ENCODE peak calls at places on chromosomes 7 and 10, in ten cellular contexts. R is sigmoid colon, B is A549, F is transverse colon, S is ovary, W is SK-N-SH, T is stomach, M is tibial nerve, H is GM12878, L is K562. U is an unnamed sample.

GRCh38 chr10:67549390-67549789 is 146.6 kb downstream of the CTNNA3 start:
- DNase-seq in R (no peak), B (no peak), F (no peak), S (no peak), W (no peak), T (no peak), M (no peak), H (no peak), L (no peak), U (no peak)

GRCh38 chr10:96352587-96352986 is 6.2 kb downstream of the OPALIN start:
- DNase-seq in R (no peak), B (no peak), F (peak; percentile 36), S (no peak), W (no peak), T (no peak), M (no peak), H (no peak), L (no peak), U (no peak)

GRCh38 chr7:30478349-30479228 is at the start of gene NOD1:
- DNase-seq in R (peak; percentile 86), B (peak; percentile 78), F (peak; percentile 88), S (peak; percentile 79), W (peak; percentile 96), T (peak; percentile 80), M (peak; percentile 37), H (no peak), L (peak; percentile 83), U (no peak)

GRCh38 chr10:97543025-97543546 is 29.5 kb upstream of the ANKRD2 start:
- DNase-seq in R (peak; percentile 93), B (peak; percentile 76), F (peak; percentile 54), S (peak; percentile 83), W (no peak), T (peak; percentile 60), M (peak; percentile 76), H (no peak), L (peak; percentile 68), U (no peak)

GRCh38 chr7:1758417-1758858 is 88.4 kb downstream of the ELFN1 start:
- DNase-seq in R (peak; percentile 63), B (peak; percentile 66), F (no peak), S (no peak), W (peak; percentile 80), T (no peak), M (no peak), H (no peak), L (peak; percentile 57), U (no peak)

GRCh38 chr7:111392976-111393762 is 169.1 kb downstream of the IMMP2L start:
- DNase-seq in R (no peak), B (no peak), F (no peak), S (no peak), W (no peak), T (no peak), M (no peak), H (no peak), L (no peak), U (no peak)

GRCh38 chr7:88226886-88227516 is 7.2 kb upstream of the SRI start:
- DNase-seq in R (no peak), B (peak; percentile 94), F (peak; percentile 83), S (no peak), W (no peak), T (peak; percentile 60), M (no peak), H (no peak), L (no peak), U (no peak)

GRCh38 chr10:92381543-92381954 is 90.6 kb downstream of the MARCHF5 start:
- DNase-seq in R (no peak), B (no peak), F (no peak), S (no peak), W (peak; percentile 41), T (no peak), M (no peak), H (no peak), L (no peak), U (no peak)

GRCh38 chr7:70782729-70783290 is 349.1 kb upstream of the GALNT17 start:
- DNase-seq in R (no peak), B (no peak), F (no peak), S (no peak), W (no peak), T (no peak), M (no peak), H (no peak), L (no peak), U (no peak)
- H3K27ac ChIP-seq in R (no peak overlapping the region), B (no peak overlapping the region), F (no peak overlapping the region), S (no peak overlapping the region), W (no peak overlapping the region), T (no peak overlapping the region), M (no peak overlapping the region), H (no peak overlapping the region), L (no peak overlapping the region), U (no peak overlapping the region)

GRCh38 chr7:157565201-157565626 is 228.4 kb downstream of the DNAJB6 start:
- DNase-seq in R (peak; percentile 48), B (no peak), F (no peak), S (no peak), W (no peak), T (no peak), M (no peak), H (no peak), L (no peak), U (no peak)

GRCh38 chr7:157561816-157562410 is 225.1 kb downstream of the DNAJB6 start:
- DNase-seq in R (peak; percentile 58), B (no peak), F (no peak), S (no peak), W (no peak), T (no peak), M (no peak), H (no peak), L (no peak), U (no peak)

GRCh38 chr7:157566631-157567006 is 229.8 kb downstream of the DNAJB6 start:
- DNase-seq in R (peak; percentile 38), B (no peak), F (no peak), S (no peak), W (no peak), T (no peak), M (no peak), H (no peak), L (no peak), U (no peak)

GRCh38 chr7:157565981-157566630 is 229.3 kb downstream of the DNAJB6 start:
- DNase-seq in R (peak; percentile 32), B (no peak), F (no peak), S (no peak), W (no peak), T (no peak), M (no peak), H (no peak), L (no peak), U (no peak)

DNA sequence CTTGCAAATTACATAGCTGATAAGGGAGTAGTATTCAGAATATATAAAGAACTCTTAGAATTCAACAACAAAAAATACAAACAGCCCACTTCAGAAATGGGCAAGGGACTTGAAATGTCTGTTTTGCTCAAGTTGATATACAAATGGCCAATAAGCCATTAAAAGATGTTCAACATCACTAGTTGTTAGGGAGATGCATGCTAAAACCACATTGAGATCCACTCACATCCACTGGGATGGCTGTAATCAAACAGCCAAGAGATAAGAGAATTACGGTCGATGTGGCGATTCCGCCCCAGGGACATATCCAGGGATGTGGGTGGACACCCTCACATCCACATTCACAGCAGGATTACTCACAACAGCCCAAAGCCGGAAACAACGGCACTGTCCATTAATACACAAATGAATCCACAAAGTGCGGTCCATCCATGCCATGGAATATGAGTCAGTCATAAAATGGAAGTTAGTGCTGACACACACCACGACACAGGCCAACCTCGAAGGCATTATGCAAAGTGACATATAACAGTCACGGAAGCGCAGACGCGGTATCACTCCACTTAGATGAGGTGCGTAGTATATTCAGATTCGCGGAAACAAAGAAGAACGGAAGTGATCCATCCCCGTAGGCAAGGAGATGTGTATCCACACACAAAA is 227.8 kb downstream of the DNAJB6 start:
- DNase-seq in R (no peak), B (no peak), F (no peak), S (no peak), W (no peak), T (no peak), M (no peak), H (no peak), L (no peak), U (no peak)
- H3K9me3 ChIP-seq in R (no peaks in the 10 kb centered on the region), B (no peaks in the 10 kb centered on the region), F (no peaks in the 10 kb centered on the region), S (no peaks in the 10 kb centered on the region), W (no peaks in the 10 kb centered on the region), T (no peaks in the 10 kb centered on the region), M (no peaks in the 10 kb centered on the region), H (no peaks in the 10 kb centered on the region), L (peaks cover 8% of the 10 kb centered on the region), U (no peaks in the 10 kb centered on the region)

DNA sequence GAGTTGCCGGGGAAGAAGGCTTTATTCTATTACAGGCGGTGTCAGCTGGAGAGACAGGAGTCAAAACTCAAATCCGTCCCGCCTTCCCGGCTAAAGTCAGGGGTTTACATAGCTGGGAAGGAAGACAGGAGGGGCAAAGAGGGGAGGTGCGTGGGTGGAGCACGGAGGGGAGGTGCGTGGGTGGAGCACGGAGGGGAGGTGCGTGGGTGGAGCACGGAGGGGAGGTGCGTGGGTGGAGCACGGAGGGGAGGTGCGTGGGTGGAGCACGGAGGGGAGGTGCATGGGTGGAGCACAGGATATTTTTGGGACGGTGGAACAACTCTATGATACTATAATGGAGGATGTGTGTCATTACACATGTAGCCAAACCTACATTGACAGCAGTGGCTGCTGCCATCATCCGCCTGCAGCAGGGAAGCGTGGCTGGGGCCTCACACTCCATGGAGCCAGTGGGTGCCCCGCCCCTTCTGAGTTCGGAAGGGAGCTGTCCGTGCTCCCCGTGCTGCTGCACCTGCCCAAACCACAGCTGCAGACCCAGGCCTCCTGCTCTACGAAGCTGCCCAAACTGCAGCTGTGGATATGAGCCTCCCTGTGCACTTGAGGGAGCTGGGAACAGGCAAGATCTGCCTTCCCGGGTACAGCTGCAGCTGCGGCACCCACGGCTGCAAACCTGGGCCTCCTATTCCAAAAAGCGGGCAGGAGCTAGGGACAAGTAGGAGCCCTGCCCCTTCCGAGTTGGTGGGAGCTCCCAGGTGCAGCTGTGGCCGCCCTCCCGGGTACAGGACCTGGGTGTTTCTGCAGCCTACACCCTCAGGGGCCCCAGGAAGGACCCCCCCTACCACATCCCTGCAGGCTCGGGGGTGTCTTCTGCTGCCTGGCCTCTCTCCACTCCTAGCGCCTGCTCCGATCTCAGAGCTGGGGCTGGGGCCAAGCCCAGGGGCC is 119.4 kb downstream of the DYNC2I1 start:
- DNase-seq in R (no peak), B (no peak), F (peak; percentile 51), S (no peak), W (no peak), T (no peak), M (no peak), H (no peak), L (peak; percentile 87), U (no peak)
- TF ChIP-seq EP300 in R (no peak), B (no peak), F (no peak), S (no peak), W (no peak), T (no peak), M (no peak), H (no peak), L (no peak), U (no peak)

GRCh38 chr7:100614308-100614861 is 2.0 kb downstream of the MOSPD3 start:
- DNase-seq in R (no peak), B (no peak), F (no peak), S (no peak), W (no peak), T (no peak), M (no peak), H (no peak), L (no peak), U (no peak)

GRCh38 chr7:100612730-100613446 is 548 bp downstream of the MOSPD3 start:
- DNase-seq in R (no peak), B (no peak), F (no peak), S (no peak), W (peak; percentile 75), T (no peak), M (peak; percentile 9), H (no peak), L (peak; percentile 64), U (no peak)

GRCh38 chr7:100611983-100612729 is at the start of gene MOSPD3:
- DNase-seq in R (peak; percentile 100), B (peak; percentile 99), F (peak; percentile 99), S (peak; percentile 100), W (peak; percentile 100), T (peak; percentile 99), M (peak; percentile 100), H (peak; percentile 99), L (peak; percentile 100), U (peak; percentile 100)

GRCh38 chr7:100613447-100614185 is 1.3 kb downstream of the MOSPD3 start:
- DNase-seq in R (no peak), B (no peak), F (no peak), S (no peak), W (no peak), T (no peak), M (no peak), H (no peak), L (no peak), U (no peak)
- H3K27ac ChIP-seq in R (no peak overlapping the region), B (peak overlapping the region; percentile 90), F (no peak overlapping the region), S (peak overlapping the region; percentile 87), W (no peak overlapping the region), T (no peak overlapping the region), M (peak overlapping the region; percentile 94), H (no peak overlapping the region), L (no peak overlapping the region), U (no peak overlapping the region)

U was measured in esophagus muscularis mucosa.